ENCODE peak calls at places on chromosomes 16 and 17, in four cellular contexts. One of them, this sample, is unnamed.

GRCh38 chr17:5011928-5012327 is 14.2 kb downstream of the KIF1C start:
- DNase-seq in heart right ventricle: no peak
- DNase-seq in CD4-positive, CD25-positive, alpha-beta regulatory T cell: no peak
- DNase-seq in PC-9: no peak
- DNase-seq in this sample: no peak

GRCh38 chr17:67685351-67685750 is 32.4 kb upstream of the NOL11 start:
- DNase-seq in PC-9: no peak
- DNase-seq in heart right ventricle: no peak
- DNase-seq in CD4-positive, CD25-positive, alpha-beta regulatory T cell: no peak
- DNase-seq in this sample: no peak

GRCh38 chr16:53821487-53821886 is 117.5 kb downstream of the FTO start:
- DNase-seq in PC-9: peak; percentile 84
- DNase-seq in CD4-positive, CD25-positive, alpha-beta regulatory T cell: no peak
- DNase-seq in heart right ventricle: no peak
- DNase-seq in this sample: no peak

GRCh38 chr16:240559-240958 is 5.9 kb downstream of the FAM234A start:
- DNase-seq in PC-9: no peak
- DNase-seq in heart right ventricle: no peak
- DNase-seq in CD4-positive, CD25-positive, alpha-beta regulatory T cell: no peak
- DNase-seq in this sample: no peak

GRCh38 chr17:41738077-41738800 is 3.8 kb upstream of the HAP1 start:
- DNase-seq in CD4-positive, CD25-positive, alpha-beta regulatory T cell: peak; percentile 77
- DNase-seq in PC-9: peak; percentile 56
- DNase-seq in heart right ventricle: peak; percentile 72
- DNase-seq in this sample: no peak

GRCh38 chr16:19130852-19131808 is 17.4 kb downstream of the ITPRIPL2 start:
- DNase-seq in CD4-positive, CD25-positive, alpha-beta regulatory T cell: no peak
- DNase-seq in PC-9: peak; percentile 61
- DNase-seq in heart right ventricle: peak; percentile 80
- DNase-seq in this sample: no peak

GRCh38 chr17:41327411-41328120 is 12.1 kb upstream of the KRTAP17-1 start:
- DNase-seq in heart right ventricle: no peak
- DNase-seq in CD4-positive, CD25-positive, alpha-beta regulatory T cell: no peak
- DNase-seq in PC-9: no peak
- DNase-seq in this sample: no peak

GRCh38 chr16:66920924-66921680 is 2.4 kb upstream of the CDH16 start:
- DNase-seq in CD4-positive, CD25-positive, alpha-beta regulatory T cell: no peak
- DNase-seq in PC-9: no peak
- DNase-seq in heart right ventricle: no peak
- DNase-seq in this sample: no peak

GRCh38 chr17:8985054-8985701 is 19.7 kb upstream of the PIK3R5 start:
- DNase-seq in PC-9: no peak
- DNase-seq in heart right ventricle: no peak
- DNase-seq in CD4-positive, CD25-positive, alpha-beta regulatory T cell: no peak
- DNase-seq in this sample: no peak

GRCh38 chr17:78022425-78022824 is 63.9 kb downstream of the TNRC6C start:
- DNase-seq in heart right ventricle: no peak
- DNase-seq in CD4-positive, CD25-positive, alpha-beta regulatory T cell: no peak
- DNase-seq in PC-9: no peak
- DNase-seq in this sample: no peak

GRCh38 chr16:592518-593306 is 2.8 kb downstream of the RAB40C start:
- DNase-seq in CD4-positive, CD25-positive, alpha-beta regulatory T cell: no peak
- DNase-seq in PC-9: peak; percentile 75
- DNase-seq in heart right ventricle: no peak
- DNase-seq in this sample: peak; percentile 94

GRCh38 chr17:75565066-75565465 is 22.5 kb upstream of the MYO15B start:
- DNase-seq in heart right ventricle: no peak
- DNase-seq in PC-9: peak; percentile 91
- DNase-seq in CD4-positive, CD25-positive, alpha-beta regulatory T cell: no peak
- DNase-seq in this sample: peak; percentile 72

GRCh38 chr17:68346448-68346847 is 55.2 kb downstream of the ARSG start:
- DNase-seq in heart right ventricle: no peak
- DNase-seq in PC-9: no peak
- DNase-seq in CD4-positive, CD25-positive, alpha-beta regulatory T cell: peak; percentile 67
- DNase-seq in this sample: no peak

GRCh38 chr17:79981090-79981489 is 54.6 kb downstream of the TBC1D16 start:
- DNase-seq in heart right ventricle: no peak
- DNase-seq in PC-9: no peak
- DNase-seq in CD4-positive, CD25-positive, alpha-beta regulatory T cell: no peak
- DNase-seq in this sample: peak; percentile 49

GRCh38 chr17:43917348-43918025 is 10.2 kb upstream of the MPP2 start:
- DNase-seq in heart right ventricle: peak; percentile 34
- DNase-seq in CD4-positive, CD25-positive, alpha-beta regulatory T cell: peak; percentile 39
- DNase-seq in PC-9: no peak
- DNase-seq in this sample: no peak

GRCh38 chr17:4881761-4882555 is 17.4 kb upstream of the C17orf107 start:
- DNase-seq in PC-9: peak; percentile 60
- DNase-seq in heart right ventricle: peak; percentile 51
- DNase-seq in CD4-positive, CD25-positive, alpha-beta regulatory T cell: peak; percentile 70
- DNase-seq in this sample: peak; percentile 65

GRCh38 chr16:12573730-12574383 is 229.8 kb downstream of the CPPED1 start:
- DNase-seq in heart right ventricle: peak; percentile 24
- DNase-seq in PC-9: no peak
- DNase-seq in CD4-positive, CD25-positive, alpha-beta regulatory T cell: peak; percentile 18
- DNase-seq in this sample: no peak

GRCh38 chr16:27818231-27818630 is 245.3 kb downstream of the GSG1L start:
- DNase-seq in PC-9: no peak
- DNase-seq in heart right ventricle: no peak
- DNase-seq in CD4-positive, CD25-positive, alpha-beta regulatory T cell: no peak
- DNase-seq in this sample: no peak

GRCh38 chr17:81135503-81136283 is 29.6 kb upstream of the PVALEF start:
- DNase-seq in heart right ventricle: no peak
- DNase-seq in CD4-positive, CD25-positive, alpha-beta regulatory T cell: no peak
- DNase-seq in PC-9: no peak
- DNase-seq in this sample: no peak

GRCh38 chr16:31476305-31477219 is 4.6 kb downstream of the TGFB1I1 start:
- DNase-seq in PC-9: peak; percentile 62
- DNase-seq in CD4-positive, CD25-positive, alpha-beta regulatory T cell: peak; percentile 73
- DNase-seq in heart right ventricle: peak; percentile 53
- DNase-seq in this sample: no peak

GRCh38 chr16:80554037-80554436 is 13.2 kb downstream of the DYNLRB2 start:
- DNase-seq in heart right ventricle: no peak
- DNase-seq in PC-9: no peak
- DNase-seq in CD4-positive, CD25-positive, alpha-beta regulatory T cell: no peak
- DNase-seq in this sample: no peak

GRCh38 chr17:39598635-39599005 is 9.1 kb downstream of the NEUROD2 start:
- DNase-seq in CD4-positive, CD25-positive, alpha-beta regulatory T cell: no peak
- DNase-seq in PC-9: no peak
- DNase-seq in heart right ventricle: no peak
- DNase-seq in this sample: no peak

GRCh38 chr17:34389343-34389742 is 26.3 kb upstream of the CCL1 start:
- DNase-seq in PC-9: no peak
- DNase-seq in CD4-positive, CD25-positive, alpha-beta regulatory T cell: no peak
- DNase-seq in heart right ventricle: no peak
- DNase-seq in this sample: no peak

GRCh38 chr16:57374067-57374534 is 1.8 kb downstream of the CX3CL1 start:
- DNase-seq in PC-9: no peak
- DNase-seq in heart right ventricle: no peak
- DNase-seq in CD4-positive, CD25-positive, alpha-beta regulatory T cell: no peak
- DNase-seq in this sample: no peak

GRCh38 chr17:70622382-70623260 is 453.3 kb downstream of the KCNJ2 start:
- DNase-seq in heart right ventricle: peak; percentile 50
- DNase-seq in CD4-positive, CD25-positive, alpha-beta regulatory T cell: no peak
- DNase-seq in PC-9: no peak
- DNase-seq in this sample: no peak

GRCh38 chr16:4271176-4272113 is 1.4 kb downstream of the TFAP4 start:
- DNase-seq in CD4-positive, CD25-positive, alpha-beta regulatory T cell: peak; percentile 85
- DNase-seq in heart right ventricle: peak; percentile 93
- DNase-seq in PC-9: peak; percentile 82
- DNase-seq in this sample: peak; percentile 96

GRCh38 chr16:88116121-88116900 is 165.1 kb downstream of the BANP start:
- DNase-seq in PC-9: no peak
- DNase-seq in heart right ventricle: no peak
- DNase-seq in CD4-positive, CD25-positive, alpha-beta regulatory T cell: no peak
- DNase-seq in this sample: no peak

GRCh38 chr16:88528902-88529318 is 41.3 kb upstream of the ZC3H18 start:
- DNase-seq in heart right ventricle: no peak
- DNase-seq in PC-9: no peak
- DNase-seq in CD4-positive, CD25-positive, alpha-beta regulatory T cell: no peak
- DNase-seq in this sample: no peak

GRCh38 chr17:63040816-63041215 is 74.8 kb downstream of the TANC2 start:
- DNase-seq in heart right ventricle: no peak
- DNase-seq in PC-9: no peak
- DNase-seq in CD4-positive, CD25-positive, alpha-beta regulatory T cell: no peak
- DNase-seq in this sample: no peak

GRCh38 chr17:74351552-74352210 is 10.0 kb downstream of the BTBD17 start:
- DNase-seq in CD4-positive, CD25-positive, alpha-beta regulatory T cell: no peak
- DNase-seq in PC-9: no peak
- DNase-seq in heart right ventricle: no peak
- DNase-seq in this sample: no peak

GRCh38 chr17:69423450-69423849 is 9.0 kb downstream of the MAP2K6 start:
- DNase-seq in PC-9: no peak
- DNase-seq in heart right ventricle: no peak
- DNase-seq in CD4-positive, CD25-positive, alpha-beta regulatory T cell: no peak
- DNase-seq in this sample: no peak

GRCh38 chr17:69417545-69418483 is 3.3 kb downstream of the MAP2K6 start:
- DNase-seq in heart right ventricle: no peak
- DNase-seq in CD4-positive, CD25-positive, alpha-beta regulatory T cell: no peak
- DNase-seq in PC-9: no peak
- DNase-seq in this sample: no peak

GRCh38 chr17:69414408-69415274 is at the start of gene MAP2K6:
- DNase-seq in CD4-positive, CD25-positive, alpha-beta regulatory T cell: peak; percentile 81
- DNase-seq in PC-9: peak; percentile 65
- DNase-seq in heart right ventricle: peak; percentile 81
- DNase-seq in this sample: peak; percentile 54

GRCh38 chr17:69415431-69415830 is 934 bp downstream of the MAP2K6 start:
- DNase-seq in heart right ventricle: no peak
- DNase-seq in CD4-positive, CD25-positive, alpha-beta regulatory T cell: no peak
- DNase-seq in PC-9: no peak
- DNase-seq in this sample: no peak

GRCh38 chr17:69418535-69418934 is 4.0 kb downstream of the MAP2K6 start:
- DNase-seq in PC-9: no peak
- DNase-seq in CD4-positive, CD25-positive, alpha-beta regulatory T cell: no peak
- DNase-seq in heart right ventricle: no peak
- DNase-seq in this sample: no peak
- H3K4me3 ChIP-seq in PC-9: no peak overlapping the region
- H3K4me3 ChIP-seq in CD4-positive, CD25-positive, alpha-beta regulatory T cell: no peak overlapping the region
- H3K4me3 ChIP-seq in heart right ventricle: no peak overlapping the region
- H3K4me3 ChIP-seq in this sample: no peak overlapping the region

DNA sequence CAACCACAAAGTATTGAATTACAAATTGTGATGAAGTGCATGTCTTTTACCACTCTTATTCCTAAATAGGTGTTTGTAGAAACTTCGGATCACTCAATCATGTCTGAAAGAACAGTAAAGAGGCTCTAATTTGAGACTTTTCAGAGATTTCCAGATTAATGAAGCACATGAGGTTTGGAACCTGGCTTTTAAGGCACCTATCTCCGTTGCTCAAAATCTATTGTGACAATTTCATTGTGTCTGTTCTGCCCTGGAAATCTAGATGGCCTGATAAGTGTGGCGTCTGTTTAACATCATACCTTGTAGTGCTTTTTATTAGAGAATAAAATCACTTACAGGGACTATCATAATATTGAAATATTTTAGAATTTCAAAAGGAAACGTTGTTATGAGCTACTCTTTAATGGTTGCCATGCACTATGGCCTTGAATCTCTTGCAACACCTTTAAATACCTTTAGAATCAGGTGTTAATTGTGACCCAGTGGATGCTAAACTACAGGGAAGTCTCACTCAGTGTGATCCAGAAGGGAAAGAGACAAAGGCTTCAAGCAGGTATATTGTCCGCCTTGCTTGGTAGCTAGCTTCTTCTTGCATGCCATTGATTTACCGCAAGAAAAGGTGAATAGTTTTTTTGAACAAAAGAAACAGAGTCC is 210.3 kb downstream of the CNTNAP4 start:
- DNase-seq in CD4-positive, CD25-positive, alpha-beta regulatory T cell: no peak
- DNase-seq in heart right ventricle: no peak
- DNase-seq in PC-9: no peak
- DNase-seq in this sample: no peak
- H3K4me1 ChIP-seq in CD4-positive, CD25-positive, alpha-beta regulatory T cell: no peaks in the 10 kb centered on the region
- H3K4me1 ChIP-seq in heart right ventricle: no peaks in the 10 kb centered on the region
- H3K4me1 ChIP-seq in PC-9: no peaks in the 10 kb centered on the region
- H3K4me1 ChIP-seq in this sample: no peaks in the 10 kb centered on the region

GRCh38 chr17:50371526-50371925 is 1.5 kb downstream of the MRPL27 start:
- DNase-seq in heart right ventricle: no peak
- DNase-seq in PC-9: no peak
- DNase-seq in CD4-positive, CD25-positive, alpha-beta regulatory T cell: no peak
- DNase-seq in this sample: no peak
- H3K4me3 ChIP-seq in heart right ventricle: peak overlapping the region; percentile 89
- H3K4me3 ChIP-seq in PC-9: peak overlapping the region; percentile 73
- H3K4me3 ChIP-seq in CD4-positive, CD25-positive, alpha-beta regulatory T cell: peak overlapping the region; percentile 1
- H3K4me3 ChIP-seq in this sample: no peak overlapping the region

GRCh38 chr17:28476076-28476475 is 2.6 kb downstream of the SLC13A2 start:
- DNase-seq in heart right ventricle: no peak
- DNase-seq in PC-9: no peak
- DNase-seq in CD4-positive, CD25-positive, alpha-beta regulatory T cell: no peak
- DNase-seq in this sample: no peak
- H3K4me1 ChIP-seq in heart right ventricle: no peaks in the 10 kb centered on the region
- H3K4me1 ChIP-seq in PC-9: peaks cover 16% of the 10 kb centered on the region
- H3K4me1 ChIP-seq in CD4-positive, CD25-positive, alpha-beta regulatory T cell: no peaks in the 10 kb centered on the region
- H3K4me1 ChIP-seq in this sample: no peaks in the 10 kb centered on the region

DNA sequence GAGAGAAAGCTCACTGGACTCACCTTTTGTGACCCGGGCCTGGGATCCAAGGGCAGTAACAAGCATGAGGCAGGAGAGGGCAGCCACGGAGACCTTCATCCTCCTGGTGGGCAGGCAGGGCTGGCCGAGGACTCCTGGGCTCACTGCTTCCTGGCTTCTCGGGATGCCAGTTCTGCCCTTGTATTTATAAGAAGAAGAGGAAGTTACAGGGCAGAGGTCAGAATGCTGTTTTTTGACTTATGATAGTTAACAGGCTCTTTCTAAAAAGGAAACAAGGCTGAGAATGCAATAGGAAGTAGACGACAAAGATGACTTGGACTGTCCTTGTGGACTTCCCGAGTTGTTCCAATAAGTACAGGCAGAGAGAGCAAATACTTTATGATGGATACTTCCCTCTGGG is at the start of gene CCL23:
- DNase-seq in heart right ventricle: no peak
- DNase-seq in CD4-positive, CD25-positive, alpha-beta regulatory T cell: no peak
- DNase-seq in PC-9: no peak
- DNase-seq in this sample: no peak
- H3K4me3 ChIP-seq in heart right ventricle: no peak within 1 kb of the TSS
- H3K4me3 ChIP-seq in CD4-positive, CD25-positive, alpha-beta regulatory T cell: no peak within 1 kb of the TSS
- H3K4me3 ChIP-seq in PC-9: no peak within 1 kb of the TSS
- H3K4me3 ChIP-seq in this sample: no peak within 1 kb of the TSS

GRCh38 chr16:23505942-23506605 is 4.2 kb downstream of the GGA2 start:
- DNase-seq in heart right ventricle: no peak
- DNase-seq in CD4-positive, CD25-positive, alpha-beta regulatory T cell: no peak
- DNase-seq in PC-9: no peak
- DNase-seq in this sample: no peak
- H3K4me1 ChIP-seq in heart right ventricle: peaks cover 14% of the 10 kb centered on the region
- H3K4me1 ChIP-seq in CD4-positive, CD25-positive, alpha-beta regulatory T cell: peaks cover 49% of the 10 kb centered on the region
- H3K4me1 ChIP-seq in PC-9: peaks cover 34% of the 10 kb centered on the region
- H3K4me1 ChIP-seq in this sample: peaks cover 18% of the 10 kb centered on the region

GRCh38 chr17:20122236-20122879 is 113.2 kb downstream of the SPECC1 start:
- DNase-seq in PC-9: no peak
- DNase-seq in heart right ventricle: no peak
- DNase-seq in CD4-positive, CD25-positive, alpha-beta regulatory T cell: no peak
- DNase-seq in this sample: no peak
- H3K4me3 ChIP-seq in PC-9: no peak overlapping the region
- H3K4me3 ChIP-seq in heart right ventricle: no peak overlapping the region
- H3K4me3 ChIP-seq in CD4-positive, CD25-positive, alpha-beta regulatory T cell: no peak overlapping the region
- H3K4me3 ChIP-seq in this sample: no peak overlapping the region